ENCODE peak calls at places on chromosomes 7 and 10, in four cellular contexts. G is SK-N-SH, F is hepatocyte, C is GM23248. Q is an unnamed sample.

GRCh38 chr7:44046321-44047061 is 2.0 kb downstream of the DBNL start:
- DNase-seq in F (no peak), G (no peak), C (no peak), Q (no peak)

GRCh38 chr7:7913506-7913905 is 55.1 kb upstream of the GLCCI1 start:
- DNase-seq in F (no peak), C (no peak), G (no peak), Q (peak; percentile 23)

GRCh38 chr7:4709187-4709586 is 27.1 kb downstream of the FOXK1 start:
- DNase-seq in F (no peak), C (no peak), G (peak; percentile 25), Q (no peak)

GRCh38 chr10:112715581-112715980 is 234.5 kb upstream of the TCF7L2 start:
- DNase-seq in G (no peak), C (no peak), F (peak; percentile 31), Q (peak; percentile 71)

GRCh38 chr7:38306136-38306535 is 32.7 kb upstream of the TARP start:
- DNase-seq in F (no peak), G (no peak), C (no peak), Q (peak; percentile 47)

GRCh38 chr10:112962343-112962742 is 12.3 kb downstream of the TCF7L2 start:
- DNase-seq in F (no peak), C (no peak), G (no peak), Q (no peak)

GRCh38 chr7:101172854-101173751 is 7.0 kb downstream of the NAT16 start:
- DNase-seq in C (peak; percentile 88), G (peak; percentile 33), F (peak; percentile 46), Q (peak; percentile 91)

GRCh38 chr10:60467202-60467546 is 77.5 kb upstream of the ANK3 start:
- DNase-seq in F (no peak), G (no peak), C (no peak), Q (no peak)

GRCh38 chr7:26686448-26686981 is 177.9 kb downstream of the SKAP2 start:
- DNase-seq in C (peak; percentile 60), F (peak; percentile 62), G (peak; percentile 17), Q (peak; percentile 63)

GRCh38 chr7:159027091-159027802 is 117.4 kb downstream of the VIPR2 start:
- DNase-seq in F (peak; percentile 17), C (no peak), G (no peak), Q (peak; percentile 71)

GRCh38 chr10:78071857-78072179 is 38.2 kb downstream of the RPS24 start:
- DNase-seq in F (no peak), C (no peak), G (no peak), Q (no peak)

GRCh38 chr7:14761506-14762296 is 140.8 kb downstream of the DGKB start:
- DNase-seq in G (no peak), F (peak; percentile 47), C (peak; percentile 91), Q (peak; percentile 92)

GRCh38 chr10:61779950-61780659 is 117.4 kb downstream of the CABCOCO1 start:
- DNase-seq in C (peak; percentile 91), G (no peak), F (peak; percentile 61), Q (peak; percentile 83)

GRCh38 chr7:69599211-69599878 is 1.1 kb downstream of the AUTS2 start:
- DNase-seq in G (peak; percentile 82), F (peak; percentile 32), C (peak; percentile 41), Q (no peak)

GRCh38 chr10:125132331-125132730 is 28.0 kb downstream of the CTBP2 start:
- DNase-seq in F (no peak), G (no peak), C (no peak), Q (no peak)

GRCh38 chr10:103799341-103799740 is 56.0 kb downstream of the SH3PXD2A start:
- DNase-seq in G (no peak), F (no peak), C (no peak), Q (no peak)

GRCh38 chr7:70569335-70569819 is 562.6 kb upstream of the GALNT17 start:
- DNase-seq in F (no peak), G (no peak), C (no peak), Q (no peak)

GRCh38 chr10:63115732-63116383 is 17.3 kb upstream of the NRBF2 start:
- DNase-seq in G (no peak), C (peak; percentile 95), F (peak; percentile 48), Q (peak; percentile 66)

GRCh38 chr7:28358423-28358868 is 53.9 kb upstream of the CREB5 start:
- DNase-seq in C (peak; percentile 96), F (no peak), G (no peak), Q (peak; percentile 93)

GRCh38 chr10:61964059-61964709 is 62.7 kb downstream of the ARID5B start:
- DNase-seq in F (no peak), C (no peak), G (no peak), Q (no peak)

GRCh38 chr10:83357004-83357403 is 782.3 kb upstream of the GHITM start:
- DNase-seq in G (no peak), C (no peak), F (no peak), Q (no peak)

GRCh38 chr7:80795174-80795573 is 123.7 kb downstream of the SEMA3C start:
- DNase-seq in C (peak; percentile 43), F (no peak), G (no peak), Q (no peak)

GRCh38 chr10:110643670-110644597 is at the start of gene RBM20:
- DNase-seq in C (peak; percentile 58), G (peak; percentile 91), F (peak; percentile 54), Q (peak; percentile 11)

GRCh38 chr10:47330804-47331203 is 8.6 kb downstream of the GDF2 start:
- DNase-seq in G (no peak), F (no peak), C (no peak), Q (no peak)

GRCh38 chr10:95745487-95745886 is 10.5 kb upstream of the ENTPD1 start:
- DNase-seq in C (no peak), F (no peak), G (no peak), Q (no peak)

GRCh38 chr10:69142983-69143382 is 19.0 kb downstream of the VPS26A start:
- DNase-seq in C (no peak), G (no peak), F (peak; percentile 6), Q (no peak)

GRCh38 chr10:6647811-6648526 is 67.9 kb upstream of the PRKCQ start:
- DNase-seq in C (peak; percentile 10), F (peak; percentile 67), G (peak; percentile 75), Q (peak; percentile 29)

GRCh38 chr10:124249812-124250432 is 156.5 kb upstream of the CHST15 start:
- DNase-seq in G (no peak), C (no peak), F (no peak), Q (peak; percentile 5)

GRCh38 chr10:79981673-79982485 is 33.0 kb upstream of the SFTPD start:
- DNase-seq in C (peak; percentile 78), G (peak; percentile 88), F (peak; percentile 80), Q (peak; percentile 97)

GRCh38 chr7:150955519-150956394 is 22.4 kb downstream of the KCNH2 start:
- DNase-seq in F (peak; percentile 71), G (peak; percentile 97), C (peak; percentile 33), Q (no peak)

DNA sequence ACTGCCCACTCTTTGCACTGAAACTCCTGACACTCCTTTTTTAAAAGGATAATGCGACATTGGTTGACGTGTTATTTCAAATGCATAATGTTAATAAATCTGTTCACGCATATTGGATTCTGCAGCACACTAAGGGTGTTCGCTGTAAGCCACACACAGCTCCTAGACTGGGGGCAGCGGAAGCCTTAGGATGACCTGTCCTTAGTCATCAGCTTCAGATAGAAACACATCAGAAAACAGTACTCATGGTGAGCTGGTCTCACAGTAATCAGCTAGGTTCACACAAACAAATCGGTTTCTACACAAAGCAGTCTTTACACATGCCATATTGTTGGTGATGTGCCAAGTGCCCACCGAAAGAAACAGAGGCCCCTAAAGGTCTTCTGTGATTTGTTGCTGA is 4.3 kb downstream of the NPS start:
- DNase-seq in C (no peak), F (no peak), G (no peak), Q (no peak)
- TF ChIP-seq EZH2phosphoT487 in C (no peak), F (no peak), G (no peak), Q (no peak)

GRCh38 chr7:34155225-34155908 is 250.0 kb downstream of the BMPER start:
- DNase-seq in G (no peak), C (peak; percentile 98), F (peak; percentile 68), Q (no peak)
- TF ChIP-seq EZH2phosphoT487 in G (no peak), C (no peak), F (no peak), Q (no peak)

DNA sequence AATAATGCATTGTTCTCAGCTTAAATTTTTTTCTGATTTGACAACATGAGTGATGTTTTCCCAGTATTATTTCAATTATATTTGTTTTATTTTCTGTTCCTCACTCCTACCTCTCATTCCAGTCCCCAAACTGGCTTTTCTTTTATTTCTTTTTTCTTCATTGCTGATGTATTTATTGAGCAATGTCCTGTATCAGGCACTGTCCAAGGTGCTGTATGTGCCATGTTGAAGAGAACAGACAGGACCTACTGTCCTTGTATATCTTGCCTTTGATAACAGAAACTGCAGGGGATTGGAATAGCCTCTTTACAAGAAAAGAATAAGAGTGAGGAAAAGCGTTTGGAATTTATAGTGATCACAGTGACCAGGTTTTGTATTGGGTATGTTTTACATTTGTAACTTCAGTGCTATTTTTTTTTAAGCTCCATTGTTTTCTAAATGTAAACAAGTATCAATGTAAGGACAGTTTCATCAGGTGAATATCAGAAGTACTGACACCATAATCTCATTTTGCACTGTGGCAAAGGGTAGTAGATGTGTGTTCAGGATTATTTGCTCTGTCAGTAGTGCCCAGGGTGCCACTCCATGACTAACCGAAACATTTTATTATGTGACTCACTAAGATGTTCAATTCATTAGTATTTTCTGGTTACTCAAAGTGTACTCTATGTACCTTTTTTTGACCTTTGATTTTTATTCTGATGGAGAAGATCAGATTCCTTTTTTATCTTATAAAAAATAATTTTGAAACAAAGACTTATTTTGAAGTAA is 15.6 kb upstream of the CLDN12 start:
- DNase-seq in F (no peak), C (peak; percentile 37), G (no peak), Q (peak; percentile 79)
- TF ChIP-seq EZH2phosphoT487 in F (no peak), C (no peak), G (no peak), Q (no peak)

DNA sequence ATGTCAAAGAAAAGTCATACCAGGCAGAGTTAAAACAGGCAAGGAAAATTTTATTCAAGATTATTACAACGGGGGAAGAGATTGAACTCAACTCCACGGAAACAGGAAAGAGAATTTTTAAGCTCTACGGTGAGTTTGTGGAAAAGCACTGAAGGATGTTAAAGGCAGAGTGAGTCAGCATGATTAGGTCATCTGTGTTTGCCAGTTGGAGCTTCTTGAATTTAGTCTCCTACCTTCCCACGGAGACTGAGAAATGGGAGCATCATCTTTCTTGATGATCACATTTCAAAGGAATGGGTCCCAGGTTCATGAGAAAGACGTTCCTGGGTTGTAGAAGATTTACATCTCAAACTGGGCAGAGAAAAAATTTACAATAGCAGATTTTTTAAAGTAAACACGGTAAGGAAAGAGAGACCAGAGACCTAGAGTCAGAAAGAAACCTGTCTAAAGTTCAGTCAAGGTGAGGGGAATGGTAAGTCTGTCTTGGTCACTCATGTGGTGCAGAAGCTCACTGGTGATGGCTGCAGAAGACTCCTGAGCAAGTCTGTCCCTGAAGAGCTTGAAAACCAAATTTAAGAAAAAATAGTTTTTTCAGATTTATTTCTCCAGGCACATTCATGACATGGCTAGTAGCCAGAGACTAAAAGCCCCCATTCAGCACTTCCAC is 516.9 kb upstream of the LRRN3 start:
- DNase-seq in G (no peak), C (peak; percentile 76), F (peak; percentile 16), Q (peak; percentile 85)
- TF ChIP-seq EZH2phosphoT487 in G (no peak), C (no peak), F (no peak), Q (no peak)

GRCh38 chr7:94374231-94374630 is 20.5 kb upstream of the COL1A2 start:
- DNase-seq in G (no peak), C (peak; percentile 98), F (peak; percentile 84), Q (peak; percentile 17)
- TF ChIP-seq EZH2phosphoT487 in G (no peak), C (no peak), F (no peak), Q (no peak)

DNA sequence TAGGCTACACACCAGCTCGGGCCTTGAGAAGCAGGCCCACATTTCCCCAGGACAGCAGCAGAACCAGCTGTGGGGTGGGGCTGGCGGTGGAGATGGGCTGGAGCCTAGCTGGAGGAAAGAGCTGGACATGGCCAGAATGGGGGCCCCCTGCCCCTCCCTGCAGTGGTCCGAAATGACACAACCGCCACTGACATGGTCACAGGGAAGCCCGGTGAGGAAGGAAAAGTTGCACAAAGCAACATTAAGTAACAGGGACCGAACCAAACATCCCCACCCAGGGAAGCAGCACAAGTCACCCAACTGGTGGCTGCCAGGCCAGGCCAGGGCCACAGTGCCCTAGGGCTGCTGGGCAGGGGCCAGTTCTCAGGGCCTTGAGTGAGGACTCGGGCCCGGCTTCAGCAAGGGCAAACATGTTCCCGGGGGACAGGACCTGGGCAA is 33.2 kb downstream of the PSAP start:
- DNase-seq in F (no peak), G (no peak), C (no peak), Q (no peak)
- TF ChIP-seq EZH2phosphoT487 in F (no peak), G (no peak), C (no peak), Q (no peak)

Q was measured in PC-3.